ENCODE peak calls at places on chromosomes 11 and 22, in four cellular contexts. C, U, N and A are unnamed samples. For H3K4me1, the result is how much of the 10 kb centered on the place peaks cover.

GRCh38 chr11:98621767-98622166 is 399.0 kb upstream of the CNTN5 start:
- DNase-seq in C (no peak), U (no peak), N (no peak), A (no peak)

GRCh38 chr22:16824718-16825687 is at the start of gene XKR3:
- DNase-seq in C (no peak), U (no peak), N (no peak), A (no peak)

GRCh38 chr22:35630891-35631290 is 13.8 kb upstream of the MB start:
- DNase-seq in C (no peak), U (no peak), N (no peak), A (no peak)

GRCh38 chr11:46696212-46696558 is 4.2 kb downstream of the ARHGAP1 start:
- DNase-seq in C (peak), U (no peak), N (no peak), A (peak)

GRCh38 chr11:31782243-31782642 is 28.9 kb downstream of the PAX6 start:
- DNase-seq in C (no peak), U (no peak), N (no peak), A (no peak)

GRCh38 chr22:44047891-44048301 is 23.8 kb downstream of the PARVB start:
- DNase-seq in C (no peak), U (no peak), N (no peak), A (no peak)

GRCh38 chr11:79066456-79067354 is 374.1 kb downstream of the TENM4 start:
- DNase-seq in C (no peak), U (no peak), N (no peak), A (no peak)

GRCh38 chr11:96204721-96205459 is 138.1 kb downstream of the MAML2 start:
- DNase-seq in C (no peak), U (no peak), N (no peak), A (no peak)

GRCh38 chr11:93063101-93063500 is 93.7 kb downstream of the MTNR1B start:
- DNase-seq in C (no peak), U (no peak), N (no peak), A (no peak)

GRCh38 chr11:104928831-104929230 is 30.6 kb upstream of the CASP12 start:
- DNase-seq in C (no peak), U (no peak), N (no peak), A (no peak)

GRCh38 chr11:62806611-62807121 is 1.4 kb upstream of the NXF1 start:
- DNase-seq in C (peak), U (peak), N (peak), A (no peak)

GRCh38 chr11:81030186-81030585 is 1589.4 kb upstream of the TENM4 start:
- DNase-seq in C (no peak), U (no peak), N (no peak), A (no peak)

GRCh38 chr22:37126882-37127281 is 17.4 kb upstream of the TMPRSS6 start:
- DNase-seq in C (no peak), U (no peak), N (no peak), A (no peak)

GRCh38 chr11:86013718-86014117 is 55.2 kb downstream of the PICALM start:
- DNase-seq in C (no peak), U (no peak), N (no peak), A (no peak)

GRCh38 chr22:32042924-32043323 is at the start of gene SLC5A1:
- DNase-seq in C (no peak), U (peak), N (no peak), A (no peak)

GRCh38 chr11:299951-300735 is 817 bp upstream of the IFITM5 start:
- DNase-seq in C (peak), U (no peak), N (no peak), A (peak)

GRCh38 chr11:2584812-2585565 is 114.8 kb downstream of the KCNQ1OT1 start:
- DNase-seq in C (peak), U (no peak), N (no peak), A (peak)

GRCh38 chr11:79119491-79120284 is 321.1 kb downstream of the TENM4 start:
- DNase-seq in C (no peak), U (no peak), N (no peak), A (no peak)

GRCh38 chr22:44893731-44894080 is 116.1 kb downstream of the PHF21B start:
- DNase-seq in C (no peak), U (peak), N (no peak), A (no peak)

GRCh38 chr11:93689166-93689734 is 27.8 kb downstream of the CEP295 start:
- DNase-seq in C (no peak), U (no peak), N (no peak), A (no peak)

GRCh38 chr11:2725367-2726300 is 25.8 kb upstream of the KCNQ1OT1 start:
- DNase-seq in C (peak), U (no peak), N (peak), A (peak)

GRCh38 chr11:130510407-130511006 is 62.1 kb downstream of the ADAMTS15 start:
- DNase-seq in C (no peak), U (no peak), N (no peak), A (peak)

GRCh38 chr11:58927393-58928081 is 11.8 kb upstream of the GLYATL1 start:
- DNase-seq in C (no peak), U (peak), N (no peak), A (no peak)

GRCh38 chr11:71372693-71373657 is 75.2 kb downstream of the DHCR7 start:
- DNase-seq in C (no peak), U (no peak), N (no peak), A (no peak)

GRCh38 chr22:17486313-17486712 is 77.0 kb upstream of the SLC25A18 start:
- DNase-seq in C (no peak), U (no peak), N (no peak), A (no peak)

GRCh38 chr11:31882951-31883392 is 71.8 kb upstream of the PAX6 start:
- DNase-seq in C (no peak), U (no peak), N (no peak), A (no peak)

GRCh38 chr11:19311306-19312030 is 70.7 kb upstream of the E2F8 start:
- DNase-seq in C (peak), U (peak), N (peak), A (peak)

GRCh38 chr22:42788466-42788865 is 67.8 kb upstream of the A4GALT start:
- DNase-seq in C (no peak), U (no peak), N (no peak), A (no peak)

GRCh38 chr22:38298312-38299000 is 18.8 kb downstream of the CSNK1E start:
- DNase-seq in C (no peak), U (no peak), N (no peak), A (no peak)

GRCh38 chr22:26577081-26577480 is 12.9 kb downstream of the TPST2 start:
- DNase-seq in C (no peak), U (no peak), N (no peak), A (no peak)

GRCh38 chr22:37898441-37899181 is 7.5 kb upstream of the MICALL1 start:
- DNase-seq in C (no peak), U (no peak), N (no peak), A (no peak)

GRCh38 chr11:57424802-57425564 is 1.9 kb downstream of the SLC43A3 start:
- DNase-seq in C (peak), U (peak), N (peak), A (peak)

GRCh38 chr11:30876228-30876627 is 290.1 kb upstream of the MPPED2 start:
- DNase-seq in C (no peak), U (no peak), N (no peak), A (no peak)

GRCh38 chr22:39219071-39220050 is 25.4 kb downstream of the PDGFB start:
- DNase-seq in C (peak), U (no peak), N (no peak), A (no peak)

GRCh38 chr11:111063711-111064110 is 181.8 kb upstream of the POU2AF2 start:
- DNase-seq in C (no peak), U (no peak), N (no peak), A (no peak)

GRCh38 chr22:41564563-41564962 is 3.8 kb downstream of the CSDC2 start:
- DNase-seq in C (no peak), U (no peak), N (no peak), A (no peak)

GRCh38 chr11:131745405-131745804 is 375.0 kb downstream of the NTM start:
- DNase-seq in C (no peak), U (no peak), N (no peak), A (no peak)

GRCh38 chr11:12822623-12823022 is 148.4 kb downstream of the TEAD1 start:
- DNase-seq in C (no peak), U (no peak), N (no peak), A (no peak)

GRCh38 chr11:78202733-78203167 is 14.0 kb downstream of the USP35 start:
- DNase-seq in C (no peak), U (no peak), N (no peak), A (no peak)

DNA sequence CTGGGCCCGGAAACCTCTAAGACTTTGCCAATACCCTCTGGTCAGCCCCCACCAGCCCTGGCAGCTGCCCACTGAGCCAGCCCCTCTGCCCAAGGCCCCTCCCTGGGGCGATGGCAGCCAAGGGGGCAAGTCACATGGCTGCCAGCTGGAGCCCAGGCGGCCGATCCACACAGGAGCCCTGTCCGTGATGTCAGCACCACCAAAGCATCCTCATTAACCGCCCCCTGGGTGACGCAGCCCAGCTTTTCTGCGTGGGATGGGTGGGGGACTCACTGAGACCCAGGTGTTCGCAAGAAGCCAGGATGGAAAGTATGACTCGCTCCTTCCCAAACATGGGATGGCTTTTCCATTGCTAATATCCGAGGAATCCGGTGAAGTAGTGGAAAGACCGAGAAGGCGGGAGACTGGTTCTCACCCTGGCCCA is 46.6 kb upstream of the WNT7B start:
- DNase-seq in C (peak), U (peak), N (no peak), A (peak)
- H3K4me1 ChIP-seq in C (under half), U (under half), N (under half), A (under half)

GRCh38 chr11:73142128-73142377 is at the start of gene FCHSD2:
- DNase-seq in C (no peak), U (no peak), N (no peak), A (no peak)
- H3K4me1 ChIP-seq in C (under half), U (under half), N (half or more), A (half or more)

GRCh38 chr22:30288414-30289125 is 735 bp downstream of the CASTOR1 start:
- DNase-seq in C (no peak), U (no peak), N (no peak), A (no peak)

GRCh38 chr22:30286331-30286730 is 3.0 kb downstream of the CASTOR1 start:
- DNase-seq in C (no peak), U (no peak), N (no peak), A (no peak)

GRCh38 chr22:30287626-30288413 is 1.5 kb downstream of the CASTOR1 start:
- DNase-seq in C (peak), U (peak), N (peak), A (peak)

GRCh38 chr22:30285846-30286200 is 3.5 kb downstream of the CASTOR1 start:
- DNase-seq in C (no peak), U (no peak), N (no peak), A (no peak)

GRCh38 chr22:30286813-30287625 is 2.3 kb downstream of the CASTOR1 start:
- DNase-seq in C (peak), U (peak), N (no peak), A (peak)
- H3K4me1 ChIP-seq in C (under half), U (under half), N (under half), A (under half)

DNA sequence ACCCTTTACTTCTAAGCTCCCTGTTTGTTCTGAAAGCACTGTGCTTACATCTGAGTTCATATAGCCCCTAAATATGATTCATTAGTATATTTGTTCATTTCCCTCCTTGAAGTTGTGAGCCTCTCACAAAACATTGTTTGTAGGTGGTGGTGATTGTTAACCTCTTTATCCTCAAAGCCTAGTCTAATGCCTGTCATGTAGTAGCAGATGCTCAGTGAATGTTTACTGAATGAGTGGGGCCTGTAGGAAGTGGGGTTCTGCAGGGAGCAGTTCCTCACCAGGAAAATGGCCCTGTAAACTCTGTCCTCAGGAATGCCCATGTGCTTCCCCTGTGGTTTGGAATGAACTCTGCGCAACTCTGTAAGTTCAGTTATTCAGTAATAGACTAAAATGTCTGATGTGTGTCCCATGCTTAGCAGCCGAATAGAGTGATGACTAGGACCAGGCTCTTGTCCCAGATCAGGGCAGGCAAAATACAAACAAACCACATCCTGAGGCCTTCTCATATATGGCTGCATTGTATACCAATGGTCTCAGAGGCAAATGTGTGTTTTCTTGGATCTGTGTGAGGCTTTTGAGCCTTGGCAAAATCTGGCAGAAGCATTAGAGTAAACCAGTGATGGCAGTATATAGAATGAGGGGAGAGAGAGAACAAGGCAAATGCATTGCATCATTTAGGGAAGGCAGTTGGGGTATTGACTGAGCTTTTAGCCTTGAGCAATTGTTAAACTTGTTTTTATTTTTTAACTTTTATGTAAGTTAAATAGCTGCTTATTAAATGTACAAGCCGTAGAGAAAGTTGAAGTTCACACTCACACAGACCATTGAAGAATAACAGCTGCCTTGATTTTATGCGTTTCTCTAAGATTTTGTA is 91.4 kb upstream of the BIRC3 start:
- DNase-seq in C (no peak), U (no peak), N (no peak), A (no peak)
- H3K4me1 ChIP-seq in C (under half), U (under half), N (under half), A (under half)

GRCh38 chr11:72788250-72788649 is 5.6 kb downstream of the STARD10 start:
- DNase-seq in C (no peak), U (no peak), N (no peak), A (no peak)

GRCh38 chr11:72793081-72793451 is 781 bp downstream of the STARD10 start:
- DNase-seq in C (no peak), U (no peak), N (no peak), A (no peak)

GRCh38 chr11:72789493-72790131 is 4.2 kb downstream of the STARD10 start:
- DNase-seq in C (peak), U (no peak), N (no peak), A (peak)

GRCh38 chr11:72793452-72794367 is at the start of gene STARD10:
- DNase-seq in C (peak), U (peak), N (peak), A (peak)

DNA sequence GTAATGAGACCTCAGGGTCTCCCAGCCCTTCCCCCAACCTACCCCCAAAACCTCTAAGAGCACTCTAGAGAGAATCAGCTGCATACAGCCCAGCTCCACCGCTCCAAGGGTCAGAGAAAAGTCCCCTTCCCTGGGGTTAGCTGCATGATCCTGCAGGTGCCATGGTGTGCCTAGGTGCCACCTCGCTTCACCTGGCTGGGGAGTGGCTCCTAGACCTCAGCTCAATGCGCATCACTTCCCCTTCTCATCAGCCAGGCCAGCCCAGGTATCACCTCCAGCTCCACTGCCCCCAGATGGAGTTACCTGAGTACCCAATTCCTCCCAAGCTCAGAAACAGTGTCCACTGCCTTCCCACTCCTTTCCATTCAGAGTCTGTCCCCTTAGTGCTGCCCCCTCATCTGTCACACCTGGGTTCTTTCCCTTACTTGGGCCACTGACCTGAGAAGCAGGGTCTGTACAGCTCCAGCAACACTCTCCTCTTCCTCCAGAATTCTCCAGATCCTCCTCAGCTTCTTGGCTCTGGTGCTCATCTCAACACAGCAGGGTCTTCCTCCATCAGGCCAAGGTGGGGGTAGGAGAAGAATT is 1.3 kb downstream of the STARD10 start:
- DNase-seq in C (no peak), U (no peak), N (no peak), A (no peak)
- H3K4me1 ChIP-seq in C (under half), U (under half), N (under half), A (under half)

DNA sequence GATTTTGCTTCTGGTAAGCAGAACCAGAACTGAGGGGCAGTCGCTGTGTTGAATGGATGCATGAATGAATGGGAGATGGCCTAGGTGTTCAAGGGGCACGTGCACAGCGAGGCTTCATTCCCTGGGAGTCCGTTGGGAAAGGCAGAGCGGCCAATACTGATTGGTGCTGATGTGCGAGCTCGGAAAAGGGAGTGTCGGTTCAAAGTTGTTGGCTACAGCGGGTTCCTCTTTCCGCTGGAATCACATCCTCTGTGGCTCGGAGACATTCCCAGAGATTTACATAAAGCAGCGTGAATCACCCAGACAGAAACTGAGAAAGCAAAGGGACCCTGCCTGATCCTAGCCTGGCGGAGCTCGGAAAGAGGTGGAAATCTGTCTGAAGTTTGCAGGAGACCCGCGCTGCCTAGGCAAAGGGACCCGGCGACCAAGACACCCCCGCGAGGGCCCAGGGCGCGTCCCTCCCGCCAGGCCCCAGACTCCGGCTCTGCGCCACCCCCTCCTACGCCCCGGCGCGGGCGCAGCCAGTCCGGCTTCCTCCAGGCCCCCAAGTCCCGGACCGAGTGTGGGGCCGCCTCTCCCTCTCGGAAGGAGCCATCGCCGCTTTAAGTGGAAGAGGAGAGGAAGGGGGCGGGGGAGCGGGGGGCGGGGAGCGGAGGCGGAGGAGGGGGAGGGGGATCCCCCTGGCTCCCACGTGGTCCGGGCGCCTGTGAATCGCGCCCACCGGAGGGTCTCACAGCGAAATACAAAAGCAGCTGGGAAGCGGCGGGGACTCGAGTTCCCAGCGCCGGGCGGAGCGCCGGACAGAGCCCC is at the start of gene FJX1:
- DNase-seq in C (peak), U (peak), N (peak), A (peak)
- H3K4me1 ChIP-seq in C (under half), U (under half), N (under half), A (half or more)

GRCh38 chr11:63889344-63889743 is 27.6 kb downstream of the RCOR2 start:
- DNase-seq in C (no peak), U (peak), N (no peak), A (no peak)

GRCh38 chr11:63890368-63890767 is 26.6 kb downstream of the RCOR2 start:
- DNase-seq in C (no peak), U (no peak), N (no peak), A (no peak)

GRCh38 chr11:63893355-63893754 is 23.6 kb downstream of the RCOR2 start:
- DNase-seq in C (no peak), U (no peak), N (no peak), A (no peak)

GRCh38 chr11:63888170-63889086 is 28.5 kb downstream of the RCOR2 start:
- DNase-seq in C (peak), U (peak), N (peak), A (peak)

GRCh38 chr11:63892233-63892632 is 24.7 kb downstream of the RCOR2 start:
- DNase-seq in C (no peak), U (no peak), N (no peak), A (no peak)
- H3K4me1 ChIP-seq in C (under half), U (half or more), N (under half), A (half or more)

GRCh38 chr11:65489706-65490310 is 9.0 kb upstream of the MALAT1 start:
- DNase-seq in C (peak), U (peak), N (no peak), A (no peak)
- H3K4me1 ChIP-seq in C (under half), U (half or more), N (half or more), A (half or more)

GRCh38 chr11:27317751-27318150 is 45.3 kb downstream of the CCDC34 start:
- DNase-seq in C (no peak), U (no peak), N (no peak), A (no peak)

GRCh38 chr11:27312110-27312509 is 50.9 kb downstream of the CCDC34 start:
- DNase-seq in C (no peak), U (no peak), N (no peak), A (no peak)

GRCh38 chr11:27313157-27313821 is 49.7 kb downstream of the CCDC34 start:
- DNase-seq in C (no peak), U (no peak), N (no peak), A (no peak)

GRCh38 chr11:27319065-27319464 is 44.0 kb downstream of the CCDC34 start:
- DNase-seq in C (no peak), U (no peak), N (no peak), A (no peak)

GRCh38 chr11:27315816-27316215 is 47.2 kb downstream of the CCDC34 start:
- DNase-seq in C (no peak), U (no peak), N (no peak), A (no peak)
- H3K4me1 ChIP-seq in C (under half), U (under half), N (under half), A (under half)